ENCODE peak calls at places on chromosomes 7 and 10, in eight cellular contexts. H is tibial nerve, F is A549, G is uterus, M is gastrocnemius medialis, J is upper lobe of left lung, O is heart left ventricle, I is suprapubic skin. X is an unnamed sample.
A peak's percentile ranks its signal among the peaks of the same experiment; 100 is the strongest.

GRCh38 chr10:62618576-62619408 is 185.7 kb upstream of the ADO start:
- DNase-seq in O (no peak), H (no peak), F (peak; percentile 19), M (peak; percentile 27), I (no peak), G (no peak), J (peak; percentile 76), X (peak; percentile 83)

GRCh38 chr7:30775992-30776391 is 4.8 kb downstream of the MINDY4 start:
- DNase-seq in F (no peak), J (no peak), H (no peak), O (no peak), I (no peak), M (no peak), G (no peak), X (no peak)

GRCh38 chr10:33098966-33099663 is 141.1 kb upstream of the ITGB1 start:
- DNase-seq in G (no peak), J (no peak), O (no peak), M (no peak), H (no peak), F (no peak), I (no peak), X (no peak)

GRCh38 chr7:104980969-104981670 is 32.9 kb upstream of the KMT2E start:
- DNase-seq in M (no peak), O (no peak), G (no peak), H (no peak), F (peak; percentile 58), J (no peak), I (no peak), X (no peak)

GRCh38 chr10:94429049-94429707 is 26.8 kb downstream of the TBC1D12 start:
- DNase-seq in G (no peak), J (no peak), M (no peak), F (no peak), H (no peak), I (no peak), O (no peak), X (no peak)

GRCh38 chr7:139673230-139673629 is 104.6 kb downstream of the HIPK2 start:
- DNase-seq in H (no peak), J (no peak), O (no peak), F (no peak), I (no peak), G (no peak), M (no peak), X (no peak)

GRCh38 chr10:72276013-72276387 is 2.3 kb downstream of the DDIT4 start:
- DNase-seq in J (peak; percentile 68), O (no peak), M (peak; percentile 77), H (no peak), F (peak; percentile 57), G (no peak), I (no peak), X (no peak)

GRCh38 chr10:132604686-132605085 is 67.1 kb downstream of the INPP5A start:
- DNase-seq in M (no peak), H (no peak), G (no peak), O (no peak), J (peak; percentile 9), I (no peak), F (no peak), X (no peak)

GRCh38 chr10:97718178-97718577 is 4.6 kb downstream of the MARVELD1 start:
- DNase-seq in G (no peak), H (peak; percentile 23), J (no peak), M (no peak), O (no peak), I (no peak), F (no peak), X (no peak)

GRCh38 chr7:1411414-1411813 is 47.9 kb downstream of the MICALL2 start:
- DNase-seq in J (no peak), O (no peak), H (no peak), I (no peak), M (no peak), G (no peak), F (no peak), X (no peak)

GRCh38 chr7:17123020-17123419 is 175.4 kb upstream of the AHR start:
- DNase-seq in M (no peak), J (no peak), H (no peak), G (no peak), O (no peak), F (peak; percentile 25), I (no peak), X (no peak)

GRCh38 chr7:16315280-16315679 is 106.1 kb downstream of the CRPPA start:
- DNase-seq in G (no peak), H (no peak), F (no peak), M (no peak), J (no peak), I (no peak), O (no peak), X (no peak)

GRCh38 chr10:77899690-77900089 is 26.9 kb downstream of the DLG5 start:
- DNase-seq in I (no peak), O (no peak), F (no peak), J (no peak), H (no peak), G (no peak), M (no peak), X (no peak)

GRCh38 chr7:148699024-148699771 is 495 bp downstream of the CUL1 start:
- DNase-seq in F (peak; percentile 46), G (peak; percentile 60), H (peak; percentile 36), I (peak; percentile 82), O (peak; percentile 54), J (peak; percentile 44), M (peak; percentile 68), X (peak; percentile 33)

GRCh38 chr7:104130726-104131125 is 77.1 kb downstream of the ORC5 start:
- DNase-seq in F (no peak), G (no peak), H (no peak), O (no peak), M (no peak), I (no peak), J (no peak), X (no peak)

GRCh38 chr7:95694334-95694733 is 78.0 kb upstream of the DYNC1I1 start:
- DNase-seq in I (no peak), J (no peak), G (no peak), F (no peak), H (no peak), O (no peak), M (no peak), X (no peak)

GRCh38 chr10:30510184-30510931 is 76.4 kb downstream of the MAP3K8 start:
- DNase-seq in H (no peak), G (peak; percentile 54), O (no peak), M (peak; percentile 61), J (peak; percentile 75), I (no peak), F (peak; percentile 84), X (no peak)

GRCh38 chr7:66076459-66077329 is 1.1 kb downstream of the ASL start:
- DNase-seq in I (no peak), M (no peak), G (no peak), H (no peak), F (peak; percentile 30), J (no peak), O (no peak), X (no peak)

GRCh38 chr7:69714886-69715571 is 116.8 kb downstream of the AUTS2 start:
- DNase-seq in M (no peak), G (no peak), O (no peak), F (no peak), I (no peak), H (no peak), J (no peak), X (no peak)

GRCh38 chr10:110684800-110685446 is 40.8 kb downstream of the RBM20 start:
- DNase-seq in G (no peak), F (no peak), M (peak; percentile 36), H (no peak), O (peak; percentile 64), J (no peak), I (no peak), X (no peak)

GRCh38 chr7:30172451-30172850 is 37.7 kb downstream of the MTURN start:
- DNase-seq in J (no peak), M (no peak), G (no peak), H (no peak), I (no peak), F (no peak), O (no peak), X (no peak)

GRCh38 chr7:47757946-47758371 is 176.0 kb upstream of the TNS3 start:
- DNase-seq in M (peak; percentile 80), H (peak; percentile 88), F (no peak), J (peak; percentile 53), I (peak; percentile 95), G (peak; percentile 74), O (peak; percentile 35), X (peak; percentile 96)
- TF ChIP-seq POLR2A in M (no peak), H (peak; percentile 48), F (no peak), J (no peak), I (no peak), G (no peak), O (no peak), X (no peak)

GRCh38 chr7:78161781-78162180 is 363.2 kb downstream of the PHTF2 start:
- DNase-seq in F (no peak), G (no peak), M (no peak), H (no peak), J (no peak), I (no peak), O (no peak), X (no peak)

GRCh38 chr7:78165454-78165853 is 366.9 kb downstream of the PHTF2 start:
- DNase-seq in M (no peak), F (no peak), G (no peak), O (no peak), H (no peak), J (no peak), I (no peak), X (no peak)

GRCh38 chr7:78164459-78164858 is 365.9 kb downstream of the PHTF2 start:
- DNase-seq in I (no peak), J (no peak), G (no peak), M (no peak), F (no peak), O (no peak), H (no peak), X (no peak)

GRCh38 chr7:78159537-78159936 is 361.0 kb downstream of the PHTF2 start:
- DNase-seq in O (no peak), M (no peak), J (no peak), F (no peak), G (no peak), H (no peak), I (no peak), X (no peak)
- TF ChIP-seq CTCF in O (no peak), M (no peak), J (no peak), F (no peak), G (no peak), H (no peak), I (no peak), X (no peak)

DNA sequence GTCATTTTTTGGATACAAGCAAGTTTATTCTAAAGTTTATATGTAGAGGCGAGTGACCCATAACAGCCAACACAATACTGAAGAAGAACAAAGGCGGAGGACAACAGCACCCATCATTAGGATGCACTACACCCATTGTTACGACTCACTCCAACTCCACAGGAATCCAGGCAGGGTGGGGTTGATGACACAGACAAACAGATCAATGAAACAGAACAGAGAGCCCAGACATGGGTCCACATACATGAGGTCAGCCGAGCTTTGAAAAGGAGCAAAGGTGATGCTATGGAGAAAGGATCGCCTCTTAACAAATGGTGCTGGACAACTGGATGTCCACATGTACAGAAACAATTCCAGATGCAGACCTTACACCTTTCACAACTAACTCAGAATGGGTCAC is 426.4 kb downstream of the PTPRN2 start:
- DNase-seq in F (no peak), H (no peak), M (no peak), I (no peak), G (no peak), J (no peak), O (no peak), X (no peak)
- H3K4me3 ChIP-seq in F (no peak overlapping the region), H (no peak overlapping the region), M (no peak overlapping the region), I (no peak overlapping the region), G (no peak overlapping the region), J (no peak overlapping the region), O (no peak overlapping the region), X (no peak overlapping the region)

GRCh38 chr10:52774600-52775106 is 2.1 kb upstream of the MBL2 start:
- DNase-seq in H (no peak), M (no peak), J (no peak), G (no peak), I (no peak), F (no peak), O (no peak), X (no peak)
- TF ChIP-seq POLR2A in H (no peak), M (no peak), J (no peak), G (no peak), I (no peak), F (no peak), O (no peak), X (no peak)